ENCODE peak calls at places on chromosomes 7 and 10, in six cellular contexts. X is H9, W is mesendoderm, E is neuronal stem cell, T is mesenchymal stem cell, D is H1. L is an unnamed sample.

GRCh38 chr7:47539398-47540052 is 42.4 kb downstream of the TNS3 start:
- DNase-seq in D (no peak), X (no peak), T (peak), W (no peak), E (no peak), L (peak)

GRCh38 chr7:104089622-104090021 is 100.2 kb upstream of the RELN start:
- DNase-seq in W (no peak), D (no peak), X (no peak), T (no peak), E (peak), L (no peak)

GRCh38 chr7:105664816-105665525 is 83.7 kb upstream of the EFCAB10 start:
- DNase-seq in E (no peak), X (peak), W (peak), D (no peak), T (peak), L (peak)

GRCh38 chr10:101273330-101273729 is 44.1 kb upstream of the LBX1 start:
- DNase-seq in D (no peak), E (no peak), W (no peak), X (no peak), T (no peak), L (no peak)

GRCh38 chr10:113690749-113691148 is 11.0 kb downstream of the CASP7 start:
- DNase-seq in E (no peak), D (no peak), X (no peak), T (no peak), W (no peak), L (no peak)

GRCh38 chr7:153190452-153190851 is 430.9 kb downstream of the ACTR3B start:
- DNase-seq in E (peak), X (peak), W (peak), D (peak), T (no peak), L (no peak)

GRCh38 chr7:108244110-108244509 is 113.9 kb upstream of the LAMB4 start:
- DNase-seq in W (no peak), E (no peak), X (no peak), T (no peak), D (no peak), L (no peak)

GRCh38 chr10:33145451-33146188 is 187.6 kb upstream of the ITGB1 start:
- DNase-seq in E (no peak), X (no peak), T (no peak), W (no peak), D (no peak), L (no peak)

GRCh38 chr7:110296321-110296720 is 794.6 kb upstream of the LRRN3 start:
- DNase-seq in E (no peak), D (no peak), X (no peak), T (no peak), W (no peak), L (peak)

GRCh38 chr10:87659571-87660483 is at the start of gene PAPSS2:
- DNase-seq in E (peak), W (peak), D (peak), X (peak), T (peak), L (peak)

GRCh38 chr10:32103721-32104120 is 47.5 kb upstream of the KIF5B start:
- DNase-seq in E (peak), T (no peak), D (no peak), X (no peak), W (no peak), L (no peak)

GRCh38 chr10:108465871-108466641 is 1301.5 kb upstream of the SORCS1 start:
- DNase-seq in T (peak), E (peak), D (peak), W (peak), X (peak), L (no peak)

GRCh38 chr7:130998993-130999602 is 265.1 kb upstream of the KLF14 start:
- DNase-seq in E (no peak), D (peak), W (peak), T (peak), X (no peak), L (peak)

GRCh38 chr10:23965880-23966279 is 243.1 kb upstream of the KIAA1217 start:
- DNase-seq in W (no peak), X (no peak), D (no peak), T (no peak), E (no peak), L (no peak)
- H2BK15ac ChIP-seq in W (no peak), X (no peak), D (no peak), T (no peak), E (no peak), L (no peak)

GRCh38 chr7:128042027-128042426 is 10.8 kb upstream of the LRRC4 start:
- DNase-seq in T (no peak), E (no peak), W (no peak), X (no peak), D (no peak), L (no peak)

GRCh38 chr7:128039487-128040099 is 8.4 kb upstream of the LRRC4 start:
- DNase-seq in T (no peak), D (no peak), W (no peak), X (no peak), E (no peak), L (no peak)

GRCh38 chr7:128037880-128038619 is 6.8 kb upstream of the LRRC4 start:
- DNase-seq in W (no peak), X (no peak), T (no peak), D (no peak), E (no peak), L (no peak)

GRCh38 chr7:128041203-128041602 is 10.0 kb upstream of the LRRC4 start:
- DNase-seq in D (no peak), X (no peak), W (no peak), E (no peak), T (peak), L (peak)

GRCh38 chr7:128040205-128040604 is 9.0 kb upstream of the LRRC4 start:
- DNase-seq in T (no peak), W (no peak), E (no peak), D (no peak), X (no peak), L (no peak)
- H2BK15ac ChIP-seq in T (no peak), W (no peak), E (no peak), D (no peak), X (no peak), L (no peak)

GRCh38 chr7:116363637-116364432 is 135.7 kb upstream of the CAV2 start:
- DNase-seq in W (no peak), D (no peak), T (no peak), X (no peak), E (no peak), L (no peak)

GRCh38 chr7:116367171-116367813 is 132.2 kb upstream of the CAV2 start:
- DNase-seq in D (no peak), X (peak), T (no peak), W (peak), E (no peak), L (no peak)

GRCh38 chr7:116364469-116364868 is 135.1 kb upstream of the CAV2 start:
- DNase-seq in E (no peak), T (no peak), D (no peak), X (no peak), W (no peak), L (no peak)

GRCh38 chr7:116368960-116369359 is 130.6 kb upstream of the CAV2 start:
- DNase-seq in T (no peak), D (no peak), X (no peak), E (no peak), W (peak), L (no peak)
- H2BK15ac ChIP-seq in T (no peak), D (no peak), X (no peak), E (no peak), W (no peak), L (peak)

GRCh38 chr10:89923661-89924060 is 222.3 kb downstream of the KIF20B start:
- DNase-seq in E (no peak), T (no peak), X (no peak), D (no peak), W (no peak), L (no peak)
- H2BK15ac ChIP-seq in E (no peak), T (no peak), X (no peak), D (no peak), W (no peak), L (no peak)

L was measured in IMR-90.